ENCODE peak calls at places on chromosomes 5 and 9, in seven cellular contexts. One of them, this sample, is unnamed.

GRCh38 chr5:98468188-98468869 is 305.1 kb upstream of the RGMB start:
- DNase-seq in Kasumi-1: no peak
- DNase-seq in NCI-H345: no peak
- DNase-seq in cardiac fibroblast: peak
- DNase-seq in T-helper 2 cell: no peak
- DNase-seq in iPS-NIHi11: no peak
- DNase-seq in posterior cingulate gyrus: no peak
- DNase-seq in this sample: no peak

GRCh38 chr5:144187699-144188294 is 17.1 kb downstream of the KCTD16 start:
- DNase-seq in Kasumi-1: peak
- DNase-seq in NCI-H345: peak
- DNase-seq in cardiac fibroblast: peak
- DNase-seq in T-helper 2 cell: peak
- DNase-seq in iPS-NIHi11: no peak
- DNase-seq in posterior cingulate gyrus: no peak
- DNase-seq in this sample: peak

GRCh38 chr5:96220610-96221390 is 212.2 kb downstream of the PCSK1 start:
- DNase-seq in Kasumi-1: peak
- DNase-seq in NCI-H345: no peak
- DNase-seq in cardiac fibroblast: peak
- DNase-seq in T-helper 2 cell: no peak
- DNase-seq in iPS-NIHi11: no peak
- DNase-seq in posterior cingulate gyrus: no peak
- DNase-seq in this sample: no peak

GRCh38 chr9:87393706-87394255 is 103.9 kb upstream of the DAPK1 start:
- DNase-seq in Kasumi-1: no peak
- DNase-seq in NCI-H345: no peak
- DNase-seq in cardiac fibroblast: no peak
- DNase-seq in T-helper 2 cell: no peak
- DNase-seq in iPS-NIHi11: no peak
- DNase-seq in posterior cingulate gyrus: no peak
- DNase-seq in this sample: no peak

GRCh38 chr5:56430437-56430836 is 197.3 kb upstream of the ANKRD55 start:
- DNase-seq in Kasumi-1: no peak
- DNase-seq in NCI-H345: no peak
- DNase-seq in cardiac fibroblast: no peak
- DNase-seq in T-helper 2 cell: no peak
- DNase-seq in iPS-NIHi11: no peak
- DNase-seq in posterior cingulate gyrus: no peak
- DNase-seq in this sample: no peak

GRCh38 chr9:130894546-130894945 is 2.1 kb downstream of the QRFP start:
- DNase-seq in Kasumi-1: no peak
- DNase-seq in NCI-H345: no peak
- DNase-seq in cardiac fibroblast: no peak
- DNase-seq in T-helper 2 cell: no peak
- DNase-seq in iPS-NIHi11: no peak
- DNase-seq in posterior cingulate gyrus: no peak
- DNase-seq in this sample: no peak

GRCh38 chr5:108560581-108560980 is 178.7 kb upstream of the FBXL17 start:
- DNase-seq in Kasumi-1: no peak
- DNase-seq in NCI-H345: no peak
- DNase-seq in cardiac fibroblast: peak
- DNase-seq in T-helper 2 cell: no peak
- DNase-seq in iPS-NIHi11: no peak
- DNase-seq in posterior cingulate gyrus: no peak
- DNase-seq in this sample: no peak

GRCh38 chr5:96327728-96328127 is 105.3 kb downstream of the PCSK1 start:
- DNase-seq in Kasumi-1: no peak
- DNase-seq in NCI-H345: no peak
- DNase-seq in cardiac fibroblast: no peak
- DNase-seq in T-helper 2 cell: no peak
- DNase-seq in iPS-NIHi11: no peak
- DNase-seq in posterior cingulate gyrus: no peak
- DNase-seq in this sample: no peak

GRCh38 chr9:98020471-98021145 is 35.9 kb upstream of the NANS start:
- DNase-seq in Kasumi-1: no peak
- DNase-seq in NCI-H345: no peak
- DNase-seq in cardiac fibroblast: no peak
- DNase-seq in T-helper 2 cell: no peak
- DNase-seq in iPS-NIHi11: no peak
- DNase-seq in posterior cingulate gyrus: no peak
- DNase-seq in this sample: no peak